ENCODE peak calls at places on chromosome X, in nine cellular contexts. U, W, K, P, V, Z, G, X and S are unnamed samples.

GRCh38 chrX:125627676-125628075 is 308.0 kb downstream of the TEX13C start:
- DNase-seq in V (no peak), P (no peak), K (no peak), X (no peak), Z (no peak), U (no peak), W (no peak), G (no peak), S (no peak)

GRCh38 chrX:23785564-23785963 is 2.6 kb downstream of the SAT1 start:
- DNase-seq in Z (no peak), X (no peak), K (no peak), V (no peak), P (no peak), G (no peak), U (no peak), W (no peak), S (no peak)

GRCh38 chrX:106811131-106811910 is 8.8 kb downstream of the TBC1D8B start:
- DNase-seq in X (no peak), U (no peak), K (no peak), Z (no peak), W (peak; percentile 21), V (no peak), G (no peak), P (no peak), S (no peak)

GRCh38 chrX:15310117-15310516 is 5.3 kb downstream of the ASB11 start:
- DNase-seq in K (peak; percentile 47), G (no peak), W (no peak), Z (peak; percentile 40), U (no peak), X (no peak), P (no peak), V (peak; percentile 76), S (no peak)

GRCh38 chrX:70455366-70456202 is 10.9 kb downstream of the DLG3 start:
- DNase-seq in X (no peak), V (no peak), G (peak; percentile 54), U (no peak), P (no peak), Z (no peak), K (no peak), W (no peak), S (no peak)

GRCh38 chrX:104641176-104641575 is 75.2 kb downstream of the IL1RAPL2 start:
- DNase-seq in X (no peak), Z (no peak), U (peak; percentile 22), G (no peak), V (no peak), K (no peak), P (no peak), W (no peak), S (no peak)

GRCh38 chrX:37302569-37302968 is 46.6 kb upstream of the PRRG1 start:
- DNase-seq in P (no peak), K (peak; percentile 26), X (no peak), G (peak; percentile 12), W (no peak), Z (peak; percentile 37), V (no peak), U (no peak), S (no peak)

GRCh38 chrX:134469481-134469880 is 9.5 kb downstream of the HPRT1 start:
- DNase-seq in X (no peak), G (no peak), U (no peak), Z (no peak), K (no peak), P (no peak), W (no peak), V (no peak), S (no peak)

GRCh38 chrX:16851421-16851820 is 18.7 kb downstream of the RBBP7 start:
- DNase-seq in V (no peak), K (no peak), P (no peak), X (no peak), W (no peak), G (no peak), U (no peak), Z (peak; percentile 70), S (no peak)

GRCh38 chrX:52368368-52369055 is at the start of gene XAGE2:
- DNase-seq in G (no peak), V (no peak), K (no peak), X (no peak), W (no peak), P (no peak), Z (no peak), U (no peak), S (no peak)
- H3K4me3 ChIP-seq in G (no peak within 1 kb of the TSS), V (no peak within 1 kb of the TSS), K (no peak within 1 kb of the TSS), X (no peak within 1 kb of the TSS), W (no peak within 1 kb of the TSS), P (no peak within 1 kb of the TSS), Z (no peak within 1 kb of the TSS), U (no peak within 1 kb of the TSS), S (no peak within 1 kb of the TSS)

GRCh38 chrX:13047752-13048151 is 3.3 kb upstream of the FAM9C start:
- DNase-seq in Z (no peak), G (no peak), P (no peak), U (no peak), K (no peak), X (no peak), W (no peak), V (no peak), S (no peak)
- H3K4me1 ChIP-seq in Z (no peaks in the 10 kb centered on the region), G (no peaks in the 10 kb centered on the region), P (peaks cover 33% of the 10 kb centered on the region), U (no peaks in the 10 kb centered on the region), K (no peaks in the 10 kb centered on the region), X (no peaks in the 10 kb centered on the region), W (no peaks in the 10 kb centered on the region), V (no peaks in the 10 kb centered on the region), S (no peaks in the 10 kb centered on the region)

GRCh38 chrX:78130396-78130795 is 9.1 kb downstream of the TAF9B start:
- DNase-seq in G (no peak), P (no peak), X (no peak), Z (no peak), W (no peak), U (no peak), K (no peak), V (no peak), S (no peak)
- TF ChIP-seq POLR2A in G (no peak), P (no peak), X (no peak), Z (no peak), W (no peak), U (no peak), K (no peak), V (no peak), S (no peak)

GRCh38 chrX:20325786-20326388 is 59.2 kb upstream of the RPS6KA3 start:
- DNase-seq in X (no peak), K (no peak), P (no peak), G (no peak), W (no peak), Z (no peak), U (no peak), V (no peak), S (no peak)

GRCh38 chrX:20319054-20319453 is 52.3 kb upstream of the RPS6KA3 start:
- DNase-seq in V (no peak), K (no peak), U (no peak), G (no peak), W (no peak), X (no peak), Z (no peak), P (no peak), S (no peak)

GRCh38 chrX:20322887-20323286 is 56.2 kb upstream of the RPS6KA3 start:
- DNase-seq in G (no peak), V (no peak), Z (no peak), U (no peak), X (no peak), P (no peak), W (no peak), K (no peak), S (no peak)

GRCh38 chrX:20317873-20318272 is 51.2 kb upstream of the RPS6KA3 start:
- DNase-seq in U (no peak), K (no peak), W (no peak), P (no peak), V (no peak), G (no peak), Z (no peak), X (no peak), S (no peak)

GRCh38 chrX:20320461-20321159 is 53.9 kb upstream of the RPS6KA3 start:
- DNase-seq in G (no peak), P (peak; percentile 80), K (no peak), Z (peak; percentile 4), U (no peak), V (no peak), X (no peak), W (no peak), S (no peak)
- H3K4me3 ChIP-seq in G (no peak overlapping the region), P (no peak overlapping the region), K (no peak overlapping the region), Z (no peak overlapping the region), U (no peak overlapping the region), V (no peak overlapping the region), X (no peak overlapping the region), W (no peak overlapping the region), S (no peak overlapping the region)